ENCODE peak calls at places on chromosomes 6 and 20, in eight cellular contexts. U is small intestine; W is head of caudate nucleus; C is stimulated activated CD4-positive, alpha-beta T cell treated with anti-CD3 and anti-CD28 coated beads, Interleukin-2, amount 100 ng/mL, for 48 hours; Y is Panc1; K is stimulated activated CD8-positive, alpha-beta memory T cell treated with anti-CD3 and anti-CD28 coated beads, Interleukin-12 subunit alpha, Interleukin-12 subunit beta, amount 100 ng/mL, for 4 hours; M is iPS-NIHi11; N is PC-9. B is an unnamed sample.

GRCh38 chr6:3418521-3419060 is 38.3 kb downstream of the SLC22A23 start:
- DNase-seq in Y (no peak), C (no peak), N (peak; percentile 91), K (no peak), U (peak; percentile 62), M (no peak), W (no peak), B (no peak)

GRCh38 chr6:29728173-29728879 is 5.1 kb downstream of the HLA-F start:
- DNase-seq in K (no peak), C (no peak), U (no peak), M (no peak), W (no peak), N (no peak), Y (no peak), B (no peak)

GRCh38 chr6:163828038-163828790 is 413.7 kb downstream of the QKI start:
- DNase-seq in M (no peak), W (peak; percentile 37), N (no peak), U (no peak), C (no peak), Y (no peak), K (no peak), B (peak; percentile 40)

GRCh38 chr6:22980446-22980845 is 411.1 kb downstream of the HDGFL1 start:
- DNase-seq in W (no peak), K (no peak), N (no peak), Y (no peak), U (no peak), C (no peak), M (no peak), B (no peak)

GRCh38 chr20:50913976-50914375 is 17.3 kb downstream of the ADNP start:
- DNase-seq in M (no peak), N (no peak), U (no peak), Y (no peak), K (no peak), W (no peak), C (no peak), B (no peak)

GRCh38 chr6:157974341-157974894 is 7.2 kb upstream of the SYNJ2 start:
- DNase-seq in U (no peak), K (no peak), M (no peak), W (no peak), Y (no peak), C (no peak), N (no peak), B (peak; percentile 52)

GRCh38 chr6:72140795-72141194 is 254.4 kb downstream of the RIMS1 start:
- DNase-seq in Y (peak; percentile 15), C (no peak), U (no peak), N (no peak), M (peak; percentile 5), W (no peak), K (no peak), B (no peak)

GRCh38 chr6:135419162-135419561 is 78.4 kb downstream of the AHI1 start:
- DNase-seq in K (no peak), W (no peak), N (peak; percentile 15), Y (no peak), U (no peak), M (no peak), C (no peak), B (no peak)

GRCh38 chr6:16850332-16851022 is 89.2 kb upstream of the ATXN1 start:
- DNase-seq in N (peak; percentile 45), Y (no peak), W (no peak), U (no peak), C (no peak), M (no peak), K (no peak), B (no peak)

GRCh38 chr6:157921685-157922367 is 59.8 kb upstream of the SYNJ2 start:
- DNase-seq in U (no peak), K (no peak), N (no peak), M (no peak), W (no peak), C (no peak), Y (no peak), B (no peak)

GRCh38 chr20:62922451-62922921 is 3.8 kb downstream of the DIDO1 start:
- DNase-seq in M (no peak), U (peak; percentile 41), Y (no peak), N (no peak), C (no peak), K (no peak), W (no peak), B (peak; percentile 46)

GRCh38 chr6:109672204-109672603 is 18.8 kb downstream of the AK9 start:
- DNase-seq in Y (no peak), U (no peak), C (no peak), N (no peak), M (no peak), W (no peak), K (no peak), B (no peak)

GRCh38 chr20:17613328-17614175 is 43.7 kb downstream of the DSTN start:
- DNase-seq in W (no peak), N (no peak), Y (no peak), C (no peak), K (no peak), U (no peak), M (no peak), B (peak; percentile 53)

GRCh38 chr6:80329496-80329895 is 223.0 kb downstream of the BCKDHB start:
- DNase-seq in Y (no peak), U (no peak), W (no peak), M (peak; percentile 19), C (no peak), N (no peak), K (no peak), B (no peak)